ENCODE peak calls at places on chromosomes 13 and 19, in nine cellular contexts. V, B, T, M, D, W, Y, I and J are unnamed samples.

GRCh38 chr13:82571653-82572052 is 1310.6 kb downstream of the SLITRK1 start:
- DNase-seq in V (no peak), B (no peak), T (peak), M (no peak), D (no peak), W (no peak), Y (no peak), I (no peak), J (no peak)

GRCh38 chr13:113776231-113777125 is 17.5 kb downstream of the TMEM255B start:
- DNase-seq in V (no peak), B (no peak), T (no peak), M (no peak), D (no peak), W (no peak), Y (no peak), I (no peak), J (peak)

GRCh38 chr19:8021374-8021773 is 15.9 kb upstream of the ELAVL1 start:
- DNase-seq in V (no peak), B (no peak), T (no peak), M (peak), D (no peak), W (no peak), Y (no peak), I (no peak), J (no peak)

GRCh38 chr19:3178973-3179738 is 587 bp downstream of the S1PR4 start:
- DNase-seq in V (no peak), B (no peak), T (no peak), M (peak), D (no peak), W (no peak), Y (no peak), I (peak), J (no peak)

GRCh38 chr13:106028916-106029315 is 506.5 kb downstream of the EFNB2 start:
- DNase-seq in V (no peak), B (no peak), T (no peak), M (no peak), D (no peak), W (no peak), Y (no peak), I (no peak), J (no peak)

GRCh38 chr13:51727634-51728274 is 76.2 kb downstream of the DHRS12 start:
- DNase-seq in V (no peak), B (no peak), T (no peak), M (no peak), D (no peak), W (no peak), Y (no peak), I (no peak), J (no peak)

GRCh38 chr13:45340422-45341033 is 455 bp downstream of the TPT1 start:
- DNase-seq in V (peak), B (peak), T (peak), M (peak), D (peak), W (peak), Y (peak), I (peak), J (peak)

GRCh38 chr19:4988770-4989251 is 19.9 kb downstream of the KDM4B start:
- DNase-seq in V (peak), B (no peak), T (no peak), M (no peak), D (peak), W (no peak), Y (no peak), I (no peak), J (peak)

GRCh38 chr19:10226021-10226375 is 5.1 kb downstream of the S1PR2 start:
- DNase-seq in V (no peak), B (no peak), T (no peak), M (no peak), D (no peak), W (no peak), Y (no peak), I (no peak), J (no peak)

GRCh38 chr13:113907637-113908617 is 44.1 kb upstream of the GAS6 start:
- DNase-seq in V (no peak), B (peak), T (no peak), M (no peak), D (no peak), W (peak), Y (no peak), I (peak), J (no peak)

GRCh38 chr19:41341669-41342490 is 11.8 kb downstream of the TGFB1 start:
- DNase-seq in V (no peak), B (no peak), T (no peak), M (no peak), D (no peak), W (no peak), Y (no peak), I (peak), J (no peak)

GRCh38 chr13:29886446-29886845 is 36.0 kb upstream of the UBL3 start:
- DNase-seq in V (no peak), B (no peak), T (no peak), M (no peak), D (no peak), W (no peak), Y (no peak), I (no peak), J (no peak)

GRCh38 chr19:47414469-47414868 is 4.9 kb downstream of the MEIS3 start:
- DNase-seq in V (no peak), B (peak), T (peak), M (no peak), D (no peak), W (peak), Y (no peak), I (peak), J (peak)

GRCh38 chr19:55176116-55176515 is 4.0 kb downstream of the SYT5 start:
- DNase-seq in V (no peak), B (no peak), T (no peak), M (no peak), D (no peak), W (no peak), Y (no peak), I (no peak), J (no peak)

GRCh38 chr19:35048911-35049411 is 7.4 kb downstream of the HPN start:
- DNase-seq in V (peak), B (no peak), T (no peak), M (no peak), D (no peak), W (no peak), Y (peak), I (no peak), J (peak)

GRCh38 chr13:83007226-83007625 is 875.0 kb downstream of the SLITRK1 start:
- DNase-seq in V (no peak), B (no peak), T (no peak), M (no peak), D (no peak), W (no peak), Y (no peak), I (no peak), J (no peak)

GRCh38 chr19:45972944-45973525 is 630 bp downstream of the NOVA2 start:
- DNase-seq in V (no peak), B (no peak), T (no peak), M (peak), D (no peak), W (peak), Y (no peak), I (no peak), J (no peak)

GRCh38 chr13:111559612-111560423 is 239.4 kb downstream of the TEX29 start:
- DNase-seq in V (no peak), B (no peak), T (no peak), M (no peak), D (no peak), W (no peak), Y (no peak), I (no peak), J (no peak)

GRCh38 chr19:15093001-15093400 is 11.0 kb downstream of the OR1I1 start:
- DNase-seq in V (no peak), B (no peak), T (no peak), M (no peak), D (no peak), W (no peak), Y (no peak), I (no peak), J (no peak)
- TF ChIP-seq CTCF in V (no peak), B (no peak), T (no peak), M (no peak), D (no peak), W (no peak), Y (no peak), I (no peak), J (no peak)

DNA sequence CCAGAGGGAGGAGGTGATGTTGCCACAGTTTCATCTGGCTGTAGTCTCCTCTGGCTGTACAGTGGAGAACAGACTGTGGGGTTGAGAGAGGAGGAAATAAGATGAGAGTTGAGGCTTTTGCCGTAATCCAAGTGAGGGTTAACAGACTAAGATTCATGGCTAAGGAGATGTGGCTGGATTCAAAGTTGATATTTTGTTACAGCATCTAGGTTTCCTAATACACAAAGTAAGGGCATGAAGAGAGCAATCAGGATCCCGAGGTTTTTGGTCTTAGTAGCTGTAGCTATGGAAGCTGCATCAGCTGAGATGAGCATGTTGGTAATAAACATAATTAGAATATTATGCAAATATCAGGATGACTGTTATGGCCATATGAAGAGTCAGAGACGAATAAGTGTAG is 1.4 kb downstream of the ZNF776 start:
- DNase-seq in V (no peak), B (no peak), T (no peak), M (no peak), D (no peak), W (no peak), Y (no peak), I (no peak), J (no peak)
- TF ChIP-seq CTCF in V (no peak), B (no peak), T (no peak), M (no peak), D (no peak), W (no peak), Y (no peak), I (no peak), J (no peak)

GRCh38 chr19:27966390-27966816 is 1246.5 kb downstream of the UQCRFS1 start:
- DNase-seq in V (no peak), B (no peak), T (peak), M (no peak), D (no peak), W (no peak), Y (no peak), I (no peak), J (no peak)
- TF ChIP-seq CTCF in V (peak), B (peak), T (peak), M (peak), D (peak), W (peak), Y (peak), I (peak), J (peak)

GRCh38 chr13:48001127-48001881 is at the start of gene SUCLA2:
- DNase-seq in V (peak), B (peak), T (peak), M (peak), D (peak), W (peak), Y (peak), I (peak), J (peak)
- TF ChIP-seq CTCF in V (no peak), B (no peak), T (no peak), M (no peak), D (no peak), W (no peak), Y (no peak), I (no peak), J (no peak)

GRCh38 chr13:96444676-96445075 is 354.8 kb downstream of the HS6ST3 start:
- DNase-seq in V (no peak), B (no peak), T (no peak), M (no peak), D (no peak), W (no peak), Y (no peak), I (no peak), J (no peak)

GRCh38 chr13:96449920-96450319 is 360.0 kb downstream of the HS6ST3 start:
- DNase-seq in V (no peak), B (no peak), T (no peak), M (no peak), D (no peak), W (no peak), Y (no peak), I (no peak), J (no peak)

DNA sequence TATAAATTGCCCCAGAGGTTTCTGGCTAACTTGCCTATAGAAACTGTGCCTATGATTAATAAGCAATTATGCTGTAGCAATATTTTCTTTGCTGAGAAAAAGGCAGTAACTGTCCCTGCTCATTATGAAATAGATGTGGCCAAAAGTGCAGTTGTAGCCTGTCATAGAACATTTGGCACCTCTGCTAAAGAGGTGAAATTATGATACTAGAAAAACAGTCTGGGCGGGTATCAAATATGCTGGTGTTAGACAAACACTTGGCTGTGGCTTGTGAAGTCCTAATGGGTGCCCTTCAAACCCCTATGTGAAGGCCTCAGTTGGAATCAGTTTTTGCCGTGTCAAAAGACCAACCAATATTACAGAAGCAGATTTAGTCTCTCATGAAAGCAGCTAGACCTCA is 360.7 kb downstream of the HS6ST3 start:
- DNase-seq in V (no peak), B (no peak), T (no peak), M (no peak), D (no peak), W (no peak), Y (no peak), I (no peak), J (no peak)
- TF ChIP-seq CTCF in V (no peak), B (no peak), T (no peak), M (no peak), D (no peak), W (no peak), Y (no peak), I (no peak), J (no peak)

GRCh38 chr19:18998276-18998675 is 35.0 kb downstream of the SUGP2 start:
- DNase-seq in V (no peak), B (no peak), T (no peak), M (peak), D (no peak), W (no peak), Y (no peak), I (no peak), J (no peak)

GRCh38 chr19:18996351-18996750 is 37.0 kb downstream of the SUGP2 start:
- DNase-seq in V (no peak), B (no peak), T (no peak), M (peak), D (no peak), W (no peak), Y (no peak), I (no peak), J (no peak)

GRCh38 chr19:18992696-18993095 is 40.6 kb downstream of the SUGP2 start:
- DNase-seq in V (no peak), B (no peak), T (no peak), M (no peak), D (no peak), W (no peak), Y (no peak), I (no peak), J (no peak)

GRCh38 chr19:18996796-18997394 is 36.4 kb downstream of the SUGP2 start:
- DNase-seq in V (no peak), B (no peak), T (no peak), M (peak), D (no peak), W (no peak), Y (no peak), I (no peak), J (no peak)

DNA sequence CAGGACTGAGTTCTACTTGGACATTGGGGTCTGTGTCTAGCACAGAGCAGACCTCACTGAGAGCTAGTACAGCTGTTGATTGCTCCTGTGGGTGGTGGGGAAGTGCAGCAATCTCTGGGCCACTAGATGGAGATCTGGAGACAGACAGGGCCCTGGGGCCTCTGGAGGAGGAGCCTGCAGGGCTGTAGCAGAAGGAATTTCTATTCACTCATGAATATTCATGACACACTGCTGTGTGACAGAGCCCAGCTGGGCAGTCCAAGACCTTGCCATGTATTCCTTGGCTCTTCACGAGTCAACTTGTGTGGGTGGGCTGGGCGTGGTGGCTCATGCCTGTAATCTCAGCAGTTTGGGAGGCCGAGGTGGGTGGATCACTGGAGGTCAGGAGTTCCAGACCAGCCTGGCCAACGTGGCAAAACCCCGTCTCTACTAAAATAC is 37.5 kb downstream of the SUGP2 start:
- DNase-seq in V (peak), B (peak), T (peak), M (peak), D (peak), W (peak), Y (no peak), I (peak), J (peak)
- TF ChIP-seq CTCF in V (no peak), B (peak), T (peak), M (no peak), D (no peak), W (peak), Y (no peak), I (peak), J (peak)